ENCODE peak calls at places on chromosomes 2 and 18, in four cellular contexts. L is Karpas-422, N is hepatocyte, R is fibroblast of lung. U is an unnamed sample.

GRCh38 chr2:220437938-220438337 is 810.5 kb downstream of the SLC4A3 start:
- DNase-seq in L (no peak), N (no peak), R (no peak), U (no peak)

GRCh38 chr2:190469770-190470169 is 61.6 kb downstream of the MFSD6 start:
- DNase-seq in L (peak), N (peak), R (peak), U (peak)

GRCh38 chr2:140791802-140792201 is 1339.0 kb downstream of the LRP1B start:
- DNase-seq in L (no peak), N (no peak), R (no peak), U (peak)

GRCh38 chr2:2886934-2887333 is 490.7 kb downstream of the EIPR1 start:
- DNase-seq in L (no peak), N (no peak), R (no peak), U (no peak)

GRCh38 chr2:233436691-233437438 is 82.6 kb downstream of the DGKD start:
- DNase-seq in L (no peak), N (no peak), R (no peak), U (no peak)

GRCh38 chr2:239476757-239477565 is 76.1 kb upstream of the HDAC4 start:
- DNase-seq in L (no peak), N (no peak), R (no peak), U (no peak)

GRCh38 chr2:129281761-129282160 is 697.7 kb upstream of the RAB6C start:
- DNase-seq in L (no peak), N (no peak), R (no peak), U (no peak)

GRCh38 chr2:28287261-28287915 is 105.3 kb upstream of the FOSL2 start:
- DNase-seq in L (no peak), N (no peak), R (peak), U (no peak)

GRCh38 chr2:56464613-56465012 is 280.8 kb downstream of the CCDC85A start:
- DNase-seq in L (no peak), N (no peak), R (no peak), U (no peak)

GRCh38 chr2:10141736-10142639 is 19.4 kb downstream of the RRM2 start:
- DNase-seq in L (peak), N (peak), R (no peak), U (no peak)

GRCh38 chr2:71783815-71784214 is 330.5 kb downstream of the DYSF start:
- DNase-seq in L (no peak), N (no peak), R (no peak), U (no peak)

GRCh38 chr18:76816127-76816526 is 6.2 kb upstream of the ZNF236 start:
- DNase-seq in L (no peak), N (no peak), R (no peak), U (no peak)

GRCh38 chr18:22470511-22471181 is 52.9 kb upstream of the CTAGE1 start:
- DNase-seq in L (no peak), N (peak), R (peak), U (no peak)

GRCh38 chr18:2244641-2245040 is 326.7 kb downstream of the METTL4 start:
- DNase-seq in L (no peak), N (no peak), R (no peak), U (peak)

GRCh38 chr2:132754392-132754791 is 84.4 kb upstream of the LYPD1 start:
- DNase-seq in L (no peak), N (no peak), R (no peak), U (no peak)

GRCh38 chr2:157193461-157193860 is 64.0 kb upstream of the GALNT5 start:
- DNase-seq in L (no peak), N (no peak), R (no peak), U (no peak)

GRCh38 chr18:56984731-56985130 is 162.2 kb upstream of the BOD1L2 start:
- DNase-seq in L (no peak), N (no peak), R (no peak), U (no peak)

GRCh38 chr18:21672868-21673267 is 31.7 kb downstream of the ABHD3 start:
- DNase-seq in L (no peak), N (peak), R (peak), U (peak)

GRCh38 chr18:26549103-26549485 is 741 bp upstream of the KCTD1 start:
- DNase-seq in L (peak), N (peak), R (peak), U (peak)

GRCh38 chr2:98377569-98377968 is 31.3 kb downstream of the CNGA3 start:
- DNase-seq in L (no peak), N (no peak), R (no peak), U (no peak)

GRCh38 chr2:168272225-168272624 is 24.8 kb upstream of the STK39 start:
- DNase-seq in L (no peak), N (peak), R (no peak), U (no peak)

GRCh38 chr2:105081006-105081701 is 43.3 kb downstream of the MRPS9 start:
- DNase-seq in L (no peak), N (no peak), R (peak), U (no peak)

GRCh38 chr2:173271135-173271534 is 83.5 kb upstream of the CDCA7 start:
- DNase-seq in L (no peak), N (no peak), R (no peak), U (no peak)

GRCh38 chr2:109168080-109168479 is 39.1 kb downstream of the SH3RF3 start:
- DNase-seq in L (no peak), N (no peak), R (no peak), U (no peak)

GRCh38 chr18:26978812-26979341 is 113.4 kb upstream of the AQP4 start:
- DNase-seq in L (no peak), N (no peak), R (no peak), U (no peak)

DNA sequence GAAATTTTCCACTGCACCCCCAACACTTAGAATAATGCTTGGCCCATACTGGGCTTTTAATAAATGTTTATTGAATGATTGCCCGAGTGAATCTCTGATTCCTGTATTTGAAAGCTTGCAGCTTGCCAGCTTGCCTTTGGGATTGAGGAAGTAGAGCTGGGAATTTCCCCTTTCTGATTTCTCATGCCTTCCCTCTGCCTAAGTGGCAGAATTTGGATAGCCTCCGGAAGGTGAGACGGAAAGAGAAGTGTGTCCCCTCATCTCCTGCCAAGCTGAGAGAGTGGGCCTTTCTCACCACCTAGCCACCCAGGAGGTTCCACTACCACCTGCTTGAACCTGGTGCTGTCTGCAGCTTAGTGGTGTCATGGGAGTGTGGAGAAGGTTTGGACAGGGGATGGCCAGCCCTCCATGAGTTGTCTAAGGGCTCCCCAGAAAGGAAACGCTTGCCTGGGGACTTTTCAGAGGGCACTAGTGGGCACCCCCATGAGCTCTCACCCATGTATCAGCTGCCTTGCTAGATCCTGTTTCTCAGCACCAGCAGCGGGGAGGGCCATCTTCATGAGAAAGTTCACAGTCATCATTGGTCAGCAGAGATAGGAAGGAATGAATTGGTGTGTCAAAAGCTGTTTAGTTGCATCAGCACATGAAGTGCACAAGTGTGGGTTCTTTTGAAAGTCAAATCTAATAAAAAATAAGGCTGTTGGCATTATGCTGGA is 8.6 kb upstream of the NCOA1 start:
- DNase-seq in L (no peak), N (no peak), R (no peak), U (no peak)
- H2AFZ ChIP-seq in L (no peak), N (no peak), R (no peak), U (no peak)

GRCh38 chr2:20515293-20516220 is 68.7 kb downstream of the RHOB start:
- DNase-seq in L (no peak), N (no peak), R (no peak), U (no peak)

GRCh38 chr2:20513946-20514345 is 67.1 kb downstream of the RHOB start:
- DNase-seq in L (no peak), N (no peak), R (no peak), U (no peak)

GRCh38 chr2:20516646-20517341 is 69.9 kb downstream of the RHOB start:
- DNase-seq in L (no peak), N (no peak), R (peak), U (peak)

GRCh38 chr2:20516291-20516645 is 69.4 kb downstream of the RHOB start:
- DNase-seq in L (no peak), N (no peak), R (no peak), U (no peak)

GRCh38 chr2:20514596-20515269 is 67.9 kb downstream of the RHOB start:
- DNase-seq in L (no peak), N (peak), R (peak), U (peak)
- H3K4me3 ChIP-seq in L (no peak), N (no peak), R (no peak), U (no peak)

GRCh38 chr18:66143029-66143428 is 392.2 kb downstream of the CDH7 start:
- DNase-seq in L (no peak), N (no peak), R (no peak), U (no peak)
- H2AFZ ChIP-seq in L (no peak), N (no peak), R (no peak), U (no peak)

GRCh38 chr2:75243219-75243618 is 43.9 kb upstream of the TACR1 start:
- DNase-seq in L (no peak), N (no peak), R (no peak), U (no peak)

GRCh38 chr2:75233965-75234364 is 34.6 kb upstream of the TACR1 start:
- DNase-seq in L (no peak), N (no peak), R (no peak), U (no peak)

GRCh38 chr2:75241696-75242095 is 42.4 kb upstream of the TACR1 start:
- DNase-seq in L (peak), N (no peak), R (peak), U (peak)

GRCh38 chr2:75237296-75237695 is 38.0 kb upstream of the TACR1 start:
- DNase-seq in L (no peak), N (no peak), R (no peak), U (no peak)

DNA sequence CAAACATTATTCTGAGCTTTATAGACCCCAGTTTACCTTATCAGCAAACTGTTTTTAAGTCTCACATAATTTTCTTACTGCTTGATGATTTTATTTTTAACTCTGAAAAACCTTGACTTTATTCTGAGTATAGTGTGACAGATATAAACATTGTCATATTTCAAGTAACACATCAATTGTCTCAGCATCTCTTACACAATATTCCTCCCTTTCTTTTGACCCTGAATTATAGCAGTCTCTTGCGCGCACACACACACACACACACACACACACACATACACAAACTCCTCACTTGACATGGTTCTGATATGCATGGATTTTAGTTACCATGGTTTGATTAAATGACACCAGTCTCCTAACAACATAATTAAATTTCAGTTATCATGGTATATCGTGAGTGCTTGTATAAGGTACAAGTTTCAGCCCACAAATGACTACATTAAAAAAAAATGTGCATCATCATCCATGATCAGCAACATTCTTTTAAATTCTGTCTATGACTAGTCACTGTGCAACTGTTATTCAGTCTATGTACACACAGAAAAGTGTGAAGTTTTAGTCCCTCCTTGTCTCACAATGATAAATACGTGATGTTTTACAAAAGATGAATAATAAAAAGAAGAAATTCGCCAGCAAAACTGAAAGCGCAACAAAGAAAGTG is 39.5 kb upstream of the TACR1 start:
- DNase-seq in L (no peak), N (no peak), R (peak), U (peak)
- H3K4me3 ChIP-seq in L (no peak), N (no peak), R (peak), U (no peak)

DNA sequence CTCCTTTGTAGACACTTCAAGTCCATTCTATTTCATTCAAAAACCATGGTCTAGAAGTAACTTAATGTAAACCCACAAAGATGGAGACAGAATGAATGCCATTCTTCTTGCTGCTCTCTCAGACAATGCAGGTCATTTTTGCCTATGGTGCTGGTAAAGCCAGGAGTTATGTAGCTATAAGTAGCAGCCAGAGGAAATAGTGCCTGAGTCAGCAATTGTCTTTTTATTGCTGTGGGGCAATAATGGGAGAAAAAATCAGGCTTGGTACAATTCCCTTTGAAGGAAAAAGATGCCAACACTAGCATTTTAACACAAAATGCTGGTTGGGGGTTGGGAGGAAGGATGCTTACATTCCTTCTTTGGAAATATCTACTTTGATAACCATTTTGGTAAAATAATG is 43.5 kb downstream of the SCN1A start:
- DNase-seq in L (no peak), N (no peak), R (no peak), U (no peak)
- H2AFZ ChIP-seq in L (no peak), N (no peak), R (no peak), U (no peak)

U was measured in mammary epithelial cell.